ENCODE peak calls at places on chromosome 4, in five cellular contexts. I, W, X, P and S are unnamed samples.

GRCh38 chr4:37928421-37928820 is 31.8 kb upstream of the PTTG2 start:
- DNase-seq in I (no peak), W (no peak), X (no peak), P (peak), S (no peak)

GRCh38 chr4:121484633-121485032 is 103.8 kb upstream of the QRFPR start:
- DNase-seq in I (no peak), W (peak), X (peak), P (no peak), S (peak)

GRCh38 chr4:83552924-83553323 is 17.0 kb downstream of the GPAT3 start:
- DNase-seq in I (no peak), W (peak), X (no peak), P (no peak), S (peak)

GRCh38 chr4:183556947-183557346 is 52.1 kb downstream of the ING2 start:
- DNase-seq in I (no peak), W (no peak), X (no peak), P (no peak), S (no peak)

GRCh38 chr4:12723849-12724447 is 760.2 kb downstream of the RAB28 start:
- DNase-seq in I (no peak), W (no peak), X (no peak), P (no peak), S (no peak)

GRCh38 chr4:83629945-83630684 is 94.2 kb downstream of the GPAT3 start:
- DNase-seq in I (no peak), W (peak), X (peak), P (no peak), S (peak)

GRCh38 chr4:104615926-104616325 is 121.2 kb upstream of the CXXC4 start:
- DNase-seq in I (no peak), W (no peak), X (no peak), P (no peak), S (no peak)

GRCh38 chr4:187415227-187415626 is 580.3 kb upstream of the ZFP42 start:
- DNase-seq in I (no peak), W (no peak), X (no peak), P (no peak), S (no peak)

GRCh38 chr4:129747756-129748155 is 651.8 kb downstream of the C4orf33 start:
- DNase-seq in I (no peak), W (no peak), X (no peak), P (no peak), S (no peak)

GRCh38 chr4:37754410-37755185 is 68.4 kb upstream of the RELL1 start:
- DNase-seq in I (no peak), W (no peak), X (no peak), P (no peak), S (no peak)

GRCh38 chr4:156933633-156934258 is 37.9 kb downstream of the PDGFC start:
- DNase-seq in I (no peak), W (peak), X (no peak), P (no peak), S (peak)

GRCh38 chr4:156169011-156169410 is 215.3 kb upstream of the CTSO start:
- DNase-seq in I (no peak), W (peak), X (peak), P (peak), S (peak)

GRCh38 chr4:149997881-149998421 is 80.3 kb upstream of the DCLK2 start:
- DNase-seq in I (no peak), W (no peak), X (peak), P (no peak), S (peak)